ENCODE peak calls at places on chromosomes 11 and 22, in four cellular contexts. One of them, this sample, is unnamed.

GRCh38 chr11:2798951-2799761 is 86.4 kb downstream of the CDKN1C start:
- DNase-seq in neuronal stem cell: no peak
- DNase-seq in NCI-H1105: no peak
- DNase-seq in CD4-positive, CD25-positive, alpha-beta regulatory T cell: no peak
- DNase-seq in this sample: peak; percentile 40

GRCh38 chr11:128701086-128701485 is 7.2 kb downstream of the FLI1 start:
- DNase-seq in neuronal stem cell: no peak
- DNase-seq in NCI-H1105: no peak
- DNase-seq in CD4-positive, CD25-positive, alpha-beta regulatory T cell: no peak
- DNase-seq in this sample: no peak

GRCh38 chr11:30406978-30407762 is 84.3 kb downstream of the ARL14EP start:
- DNase-seq in neuronal stem cell: peak; percentile 63
- DNase-seq in NCI-H1105: no peak
- DNase-seq in CD4-positive, CD25-positive, alpha-beta regulatory T cell: no peak
- DNase-seq in this sample: no peak

GRCh38 chr11:63670077-63670737 is 969 bp downstream of the ATL3 start:
- DNase-seq in neuronal stem cell: no peak
- DNase-seq in NCI-H1105: no peak
- DNase-seq in CD4-positive, CD25-positive, alpha-beta regulatory T cell: peak; percentile 16
- DNase-seq in this sample: no peak

GRCh38 chr11:73313652-73314051 is 5.6 kb downstream of the ARHGEF17 start:
- DNase-seq in neuronal stem cell: no peak
- DNase-seq in NCI-H1105: no peak
- DNase-seq in CD4-positive, CD25-positive, alpha-beta regulatory T cell: no peak
- DNase-seq in this sample: no peak

GRCh38 chr11:129023968-129024676 is 81.5 kb upstream of the TP53AIP1 start:
- DNase-seq in neuronal stem cell: peak; percentile 11
- DNase-seq in NCI-H1105: no peak
- DNase-seq in CD4-positive, CD25-positive, alpha-beta regulatory T cell: peak; percentile 16
- DNase-seq in this sample: peak; percentile 72

GRCh38 chr11:127890026-127890611 is 697.2 kb downstream of the ETS1 start:
- DNase-seq in neuronal stem cell: no peak
- DNase-seq in NCI-H1105: no peak
- DNase-seq in CD4-positive, CD25-positive, alpha-beta regulatory T cell: no peak
- DNase-seq in this sample: no peak

GRCh38 chr22:17739196-17739975 is 34.9 kb downstream of the BID start:
- DNase-seq in neuronal stem cell: no peak
- DNase-seq in NCI-H1105: no peak
- DNase-seq in CD4-positive, CD25-positive, alpha-beta regulatory T cell: no peak
- DNase-seq in this sample: peak; percentile 57

GRCh38 chr11:40186401-40187091 is 1272.9 kb downstream of the LRRC4C start:
- DNase-seq in neuronal stem cell: no peak
- DNase-seq in NCI-H1105: no peak
- DNase-seq in CD4-positive, CD25-positive, alpha-beta regulatory T cell: no peak
- DNase-seq in this sample: no peak

GRCh38 chr11:109859325-109859724 is 233.9 kb upstream of the ZC3H12C start:
- DNase-seq in neuronal stem cell: no peak
- DNase-seq in NCI-H1105: no peak
- DNase-seq in CD4-positive, CD25-positive, alpha-beta regulatory T cell: no peak
- DNase-seq in this sample: no peak

GRCh38 chr22:36350751-36351594 is 36.8 kb downstream of the MYH9 start:
- DNase-seq in neuronal stem cell: no peak
- DNase-seq in NCI-H1105: no peak
- DNase-seq in CD4-positive, CD25-positive, alpha-beta regulatory T cell: no peak
- DNase-seq in this sample: no peak

GRCh38 chr11:92198276-92198675 is 26.3 kb upstream of the FAT3 start:
- DNase-seq in neuronal stem cell: no peak
- DNase-seq in NCI-H1105: no peak
- DNase-seq in CD4-positive, CD25-positive, alpha-beta regulatory T cell: no peak
- DNase-seq in this sample: no peak

GRCh38 chr11:118145285-118146227 is 7.1 kb downstream of the SCN4B start:
- DNase-seq in neuronal stem cell: peak; percentile 85
- DNase-seq in NCI-H1105: peak; percentile 95
- DNase-seq in CD4-positive, CD25-positive, alpha-beta regulatory T cell: peak; percentile 81
- DNase-seq in this sample: peak; percentile 93

GRCh38 chr11:65489061-65489705 is 9.7 kb upstream of the MALAT1 start:
- DNase-seq in neuronal stem cell: peak; percentile 88
- DNase-seq in NCI-H1105: no peak
- DNase-seq in CD4-positive, CD25-positive, alpha-beta regulatory T cell: no peak
- DNase-seq in this sample: no peak

GRCh38 chr11:134530826-134531225 is 118.8 kb upstream of the B3GAT1 start:
- DNase-seq in neuronal stem cell: no peak
- DNase-seq in NCI-H1105: no peak
- DNase-seq in CD4-positive, CD25-positive, alpha-beta regulatory T cell: no peak
- DNase-seq in this sample: peak; percentile 19

GRCh38 chr11:56089697-56090096 is 3.4 kb upstream of the OR8I2 start:
- DNase-seq in neuronal stem cell: no peak
- DNase-seq in NCI-H1105: no peak
- DNase-seq in CD4-positive, CD25-positive, alpha-beta regulatory T cell: no peak
- DNase-seq in this sample: no peak

GRCh38 chr22:22939537-22940368 is 52.1 kb downstream of the IGLL5 start:
- DNase-seq in neuronal stem cell: no peak
- DNase-seq in NCI-H1105: no peak
- DNase-seq in CD4-positive, CD25-positive, alpha-beta regulatory T cell: no peak
- DNase-seq in this sample: no peak

GRCh38 chr22:44455151-44455962 is 42.7 kb downstream of the RTL6 start:
- DNase-seq in neuronal stem cell: no peak
- DNase-seq in NCI-H1105: no peak
- DNase-seq in CD4-positive, CD25-positive, alpha-beta regulatory T cell: peak; percentile 78
- DNase-seq in this sample: no peak

GRCh38 chr11:63749624-63750023 is 19.0 kb downstream of the ZFTA start:
- DNase-seq in neuronal stem cell: no peak
- DNase-seq in NCI-H1105: no peak
- DNase-seq in CD4-positive, CD25-positive, alpha-beta regulatory T cell: no peak
- DNase-seq in this sample: no peak

GRCh38 chr22:24554316-24555159 is at the start of gene GUCD1:
- DNase-seq in neuronal stem cell: no peak
- DNase-seq in NCI-H1105: no peak
- DNase-seq in CD4-positive, CD25-positive, alpha-beta regulatory T cell: peak; percentile 19
- DNase-seq in this sample: no peak

GRCh38 chr22:38742176-38742942 is 13.4 kb downstream of the SUN2 start:
- DNase-seq in neuronal stem cell: no peak
- DNase-seq in NCI-H1105: no peak
- DNase-seq in CD4-positive, CD25-positive, alpha-beta regulatory T cell: no peak
- DNase-seq in this sample: no peak

GRCh38 chr11:17471501-17471900 is 5.1 kb downstream of the ABCC8 start:
- DNase-seq in neuronal stem cell: no peak
- DNase-seq in NCI-H1105: no peak
- DNase-seq in CD4-positive, CD25-positive, alpha-beta regulatory T cell: no peak
- DNase-seq in this sample: no peak

GRCh38 chr11:693415-693831 is 1.6 kb downstream of the DEAF1 start:
- DNase-seq in neuronal stem cell: no peak
- DNase-seq in NCI-H1105: no peak
- DNase-seq in CD4-positive, CD25-positive, alpha-beta regulatory T cell: no peak
- DNase-seq in this sample: no peak

GRCh38 chr11:69178819-69179482 is 23.2 kb downstream of the SMIM38 start:
- DNase-seq in neuronal stem cell: no peak
- DNase-seq in NCI-H1105: no peak
- DNase-seq in CD4-positive, CD25-positive, alpha-beta regulatory T cell: no peak
- DNase-seq in this sample: no peak

GRCh38 chr11:72191961-72192381 is at the start of gene FOLR1:
- DNase-seq in neuronal stem cell: peak; percentile 14
- DNase-seq in NCI-H1105: no peak
- DNase-seq in CD4-positive, CD25-positive, alpha-beta regulatory T cell: no peak
- DNase-seq in this sample: no peak

GRCh38 chr11:129896062-129896461 is 684 bp upstream of the NFRKB start:
- DNase-seq in neuronal stem cell: no peak
- DNase-seq in NCI-H1105: no peak
- DNase-seq in CD4-positive, CD25-positive, alpha-beta regulatory T cell: no peak
- DNase-seq in this sample: no peak

GRCh38 chr11:70466596-70466995 is 68.3 kb downstream of the CTTN start:
- DNase-seq in neuronal stem cell: no peak
- DNase-seq in NCI-H1105: no peak
- DNase-seq in CD4-positive, CD25-positive, alpha-beta regulatory T cell: no peak
- DNase-seq in this sample: no peak

GRCh38 chr11:64622681-64623080 is 31.7 kb downstream of the SLC22A12 start:
- DNase-seq in neuronal stem cell: no peak
- DNase-seq in NCI-H1105: no peak
- DNase-seq in CD4-positive, CD25-positive, alpha-beta regulatory T cell: no peak
- DNase-seq in this sample: no peak

GRCh38 chr11:1659478-1659877 is 29.9 kb downstream of the KRTAP5-5 start:
- DNase-seq in neuronal stem cell: no peak
- DNase-seq in NCI-H1105: no peak
- DNase-seq in CD4-positive, CD25-positive, alpha-beta regulatory T cell: no peak
- DNase-seq in this sample: no peak

This sample was measured in RWPE2.